ENCODE peak calls at places on chromosomes 3 and 15, in six cellular contexts. S is colonic mucosa, J is foreskin fibroblast, H is testis, Z is IMR-90, G is body of pancreas. Y is an unnamed sample.

GRCh38 chr15:46091860-46092450 is 457.1 kb downstream of the SQOR start:
- DNase-seq in S (peak; percentile 54), J (peak; percentile 34), H (peak; percentile 67), Z (peak; percentile 47), G (peak; percentile 54), Y (peak; percentile 4)

GRCh38 chr3:32954506-32954905 is 3.1 kb downstream of the CCR4 start:
- DNase-seq in S (no peak), J (no peak), H (no peak), Z (no peak), G (no peak), Y (no peak)

GRCh38 chr3:111362286-111363009 is 179.5 kb upstream of the CD96 start:
- DNase-seq in S (no peak), J (no peak), H (no peak), Z (no peak), G (no peak), Y (no peak)

GRCh38 chr3:55721716-55722484 is 234.8 kb upstream of the WNT5A start:
- DNase-seq in S (peak; percentile 26), J (peak; percentile 14), H (peak; percentile 53), Z (peak; percentile 51), G (peak; percentile 46), Y (no peak)

GRCh38 chr15:61379005-61379404 is 149.9 kb upstream of the RORA start:
- DNase-seq in S (no peak), J (no peak), H (no peak), Z (no peak), G (no peak), Y (no peak)

GRCh38 chr3:147299656-147300055 is 106.7 kb downstream of the ZIC4 start:
- DNase-seq in S (no peak), J (peak; percentile 62), H (no peak), Z (peak; percentile 47), G (no peak), Y (no peak)

GRCh38 chr3:118292841-118293240 is 741.8 kb downstream of the IGSF11 start:
- DNase-seq in S (no peak), J (no peak), H (no peak), Z (no peak), G (no peak), Y (no peak)

GRCh38 chr3:194491996-194492395 is 5.2 kb upstream of the ATP13A3 start:
- DNase-seq in S (no peak), J (no peak), H (no peak), Z (no peak), G (no peak), Y (no peak)

GRCh38 chr3:197835509-197835908 is 44.5 kb downstream of the LRCH3 start:
- DNase-seq in S (no peak), J (no peak), H (no peak), Z (no peak), G (no peak), Y (no peak)

GRCh38 chr3:43468141-43468540 is 153.7 kb downstream of the ANO10 start:
- DNase-seq in S (no peak), J (no peak), H (no peak), Z (no peak), G (no peak), Y (no peak)

GRCh38 chr3:171825222-171825828 is 15.0 kb upstream of the PLD1 start:
- DNase-seq in S (no peak), J (peak; percentile 84), H (no peak), Z (peak; percentile 96), G (no peak), Y (no peak)

GRCh38 chr3:102059145-102059943 is 210.0 kb downstream of the NFKBIZ start:
- DNase-seq in S (no peak), J (no peak), H (no peak), Z (no peak), G (no peak), Y (no peak)

DNA sequence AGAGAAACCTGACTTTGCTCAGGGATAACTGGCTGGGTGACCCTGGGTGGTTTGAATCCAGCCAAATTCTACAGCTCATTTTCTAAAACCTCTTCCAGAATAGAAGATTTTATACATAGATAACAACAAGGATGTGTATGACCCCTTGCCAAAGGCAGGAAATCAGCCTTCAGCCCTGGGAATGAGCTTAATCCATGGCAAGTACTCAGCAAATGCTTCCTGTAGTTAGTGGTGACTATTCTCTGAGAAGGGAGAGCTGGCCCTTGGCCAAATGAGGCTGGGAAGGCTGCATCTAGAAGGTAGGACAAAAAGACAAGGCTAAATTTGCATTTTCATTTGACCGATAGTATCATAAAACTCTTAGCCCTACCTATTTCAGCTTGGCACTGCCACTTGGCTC is 4.6 kb upstream of the HACD3 start:
- DNase-seq in S (no peak), J (no peak), H (no peak), Z (no peak), G (peak; percentile 17), Y (no peak)
- TF ChIP-seq CTCF in S (no peak), J (no peak), H (no peak), Z (no peak), G (no peak), Y (no peak)

GRCh38 chr3:16423298-16423697 is 90.2 kb downstream of the RFTN1 start:
- DNase-seq in S (no peak), J (no peak), H (no peak), Z (no peak), G (no peak), Y (no peak)

GRCh38 chr3:16419640-16420039 is 93.9 kb downstream of the RFTN1 start:
- DNase-seq in S (no peak), J (peak; percentile 34), H (no peak), Z (peak; percentile 55), G (no peak), Y (no peak)

GRCh38 chr3:16415911-16416310 is 97.6 kb downstream of the RFTN1 start:
- DNase-seq in S (no peak), J (no peak), H (no peak), Z (no peak), G (no peak), Y (no peak)

GRCh38 chr3:16412192-16412808 is 101.2 kb downstream of the RFTN1 start:
- DNase-seq in S (no peak), J (no peak), H (no peak), Z (no peak), G (no peak), Y (no peak)

GRCh38 chr3:16417945-16418739 is 95.4 kb downstream of the RFTN1 start:
- DNase-seq in S (no peak), J (no peak), H (no peak), Z (no peak), G (no peak), Y (no peak)
- H3K4me3 ChIP-seq in S (no peak overlapping the region), J (no peak overlapping the region), H (no peak overlapping the region), Z (no peak overlapping the region), G (no peak overlapping the region), Y (no peak overlapping the region)

GRCh38 chr3:44712455-44713075 is at the start of gene ZNF502:
- DNase-seq in S (peak; percentile 93), J (peak; percentile 88), H (peak; percentile 97), Z (peak; percentile 84), G (peak; percentile 95), Y (peak; percentile 62)
- TF ChIP-seq CTCF in S (peak; percentile 34), J (peak; percentile 22), H (peak; percentile 15), Z (peak; percentile 7), G (peak; percentile 60), Y (peak; percentile 39)

GRCh38 chr3:48445277-48445882 is 1.2 kb upstream of the ATRIP start:
- DNase-seq in S (no peak), J (no peak), H (no peak), Z (no peak), G (no peak), Y (no peak)
- H3K4me3 ChIP-seq in S (no peak overlapping the region), J (peak overlapping the region; percentile 58), H (no peak overlapping the region), Z (no peak overlapping the region), G (no peak overlapping the region), Y (peak overlapping the region; percentile 95)

GRCh38 chr3:143531101-143531500 is 317.2 kb downstream of the SLC9A9 start:
- DNase-seq in S (no peak), J (no peak), H (no peak), Z (no peak), G (no peak), Y (no peak)

GRCh38 chr3:143525408-143525807 is 322.9 kb downstream of the SLC9A9 start:
- DNase-seq in S (no peak), J (peak; percentile 92), H (no peak), Z (peak; percentile 1), G (no peak), Y (no peak)

GRCh38 chr3:143529778-143530177 is 318.5 kb downstream of the SLC9A9 start:
- DNase-seq in S (no peak), J (no peak), H (no peak), Z (no peak), G (no peak), Y (no peak)

GRCh38 chr3:143526016-143526540 is 322.2 kb downstream of the SLC9A9 start:
- DNase-seq in S (no peak), J (peak; percentile 81), H (no peak), Z (no peak), G (no peak), Y (no peak)

DNA sequence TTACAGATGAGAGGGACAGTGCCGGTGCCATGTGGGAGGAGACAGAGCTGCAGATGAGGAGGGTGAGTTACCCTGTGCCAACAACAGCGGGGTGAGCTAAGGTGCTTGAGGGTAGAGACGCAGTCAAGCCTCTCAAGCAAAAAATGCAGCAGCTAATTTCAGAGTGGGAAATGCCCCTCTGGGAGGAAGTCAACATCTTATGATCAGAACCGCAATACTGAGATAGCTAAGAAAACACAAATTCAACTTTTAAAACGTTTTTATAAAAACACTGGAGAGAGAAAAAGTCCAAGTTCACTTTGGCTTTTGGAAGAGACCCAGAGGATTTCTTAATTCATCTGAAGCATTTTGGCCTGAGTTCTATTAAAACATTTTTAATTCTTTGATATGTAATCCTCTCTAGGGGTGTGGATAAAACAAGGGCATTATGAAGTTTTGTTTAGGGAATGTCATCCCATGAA is 319.2 kb downstream of the SLC9A9 start:
- DNase-seq in S (no peak), J (no peak), H (no peak), Z (no peak), G (no peak), Y (no peak)
- TF ChIP-seq CTCF in S (no peak), J (no peak), H (no peak), Z (no peak), G (no peak), Y (no peak)

DNA sequence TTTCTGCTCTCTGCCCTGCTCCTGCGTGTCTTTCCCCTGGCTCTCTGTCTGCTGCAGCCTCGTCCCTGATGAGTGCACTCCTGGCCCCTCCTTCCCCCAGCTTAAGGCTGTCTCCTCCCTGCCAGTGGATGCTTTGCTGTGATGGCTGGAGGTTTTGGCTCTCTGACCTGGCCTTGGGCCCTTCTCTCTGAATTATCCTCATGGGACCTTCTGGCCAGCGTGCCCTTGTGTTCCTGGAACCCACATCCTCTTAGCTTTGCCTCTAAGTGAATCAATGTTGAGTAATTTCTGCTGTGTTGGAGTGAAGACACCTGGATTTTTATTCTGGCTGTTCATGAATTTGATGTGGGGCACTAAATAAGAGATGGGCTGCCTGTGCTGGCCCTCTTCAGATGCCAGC is 9.8 kb upstream of the TNFAIP8L3 start:
- DNase-seq in S (peak; percentile 57), J (peak; percentile 62), H (peak; percentile 78), Z (peak; percentile 35), G (peak; percentile 26), Y (no peak)
- H3K4me3 ChIP-seq in S (no peak overlapping the region), J (no peak overlapping the region), H (no peak overlapping the region), Z (no peak overlapping the region), G (no peak overlapping the region), Y (no peak overlapping the region)

DNA sequence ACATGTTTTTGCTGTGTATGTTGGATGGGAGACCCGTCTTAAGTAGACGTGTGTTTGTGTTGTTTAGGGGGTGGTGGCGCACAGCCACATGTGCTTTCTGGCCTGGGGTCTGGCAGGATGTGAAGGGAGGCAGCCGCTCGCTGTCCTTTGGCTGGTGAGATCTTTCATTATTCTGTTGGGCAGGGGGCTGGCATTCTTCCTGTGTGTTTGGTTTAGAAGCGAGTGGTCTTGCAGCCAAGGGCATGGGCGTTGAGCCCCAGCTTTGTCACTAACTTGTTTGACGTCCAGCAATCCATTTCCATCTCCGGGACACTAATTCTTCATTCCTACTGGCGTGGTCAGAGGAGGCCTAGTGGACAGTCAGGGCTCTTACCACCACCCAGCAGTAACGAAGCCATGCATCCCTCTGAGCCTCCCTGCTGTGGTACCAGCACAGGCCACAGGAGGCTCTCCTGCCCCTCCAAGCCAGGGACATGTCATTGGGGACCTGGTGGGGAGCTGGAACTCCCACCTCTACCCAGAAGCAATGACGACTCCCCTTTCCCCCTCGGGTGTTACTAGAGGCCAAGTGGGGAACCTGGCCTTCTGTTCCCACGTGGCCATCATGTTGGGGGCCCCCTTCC is 10.7 kb downstream of the THSD4 start:
- DNase-seq in S (no peak), J (no peak), H (no peak), Z (peak; percentile 29), G (no peak), Y (no peak)
- TF ChIP-seq CTCF in S (no peak), J (peak; percentile 5), H (no peak), Z (peak; percentile 26), G (no peak), Y (peak; percentile 50)